ENCODE peak calls at places on chromosomes 1 and 21, in four cellular contexts. W is pancreas, D is hepatocyte, Z is epithelial cell of esophagus. B is an unnamed sample.

GRCh38 chr1:116569776-116570357 is 959 bp downstream of the CD58 start:
- DNase-seq in W (peak), D (peak), Z (peak), B (peak)

GRCh38 chr1:19377812-19378718 is 65.9 kb downstream of the SLC66A1 start:
- DNase-seq in W (no peak), D (no peak), Z (no peak), B (no peak)

GRCh38 chr1:173853074-173853473 is 14.7 kb downstream of the GAS5 start:
- DNase-seq in W (no peak), D (peak), Z (peak), B (no peak)

GRCh38 chr21:41133896-41134522 is 34.0 kb upstream of the BACE2 start:
- DNase-seq in W (no peak), D (peak), Z (peak), B (no peak)

GRCh38 chr1:54989473-54989872 is 9.0 kb downstream of the TMEM61 start:
- DNase-seq in W (peak), D (no peak), Z (no peak), B (no peak)

GRCh38 chr1:42916839-42917495 is 41.7 kb downstream of the SLC2A1 start:
- DNase-seq in W (no peak), D (no peak), Z (no peak), B (no peak)

GRCh38 chr1:177746168-177746567 is 223.7 kb downstream of the SEC16B start:
- DNase-seq in W (no peak), D (no peak), Z (no peak), B (no peak)

GRCh38 chr21:36627242-36627641 is 71.7 kb upstream of the SIM2 start:
- DNase-seq in W (no peak), D (no peak), Z (peak), B (no peak)

GRCh38 chr1:67863637-67864036 is 30.4 kb upstream of the GNG12 start:
- DNase-seq in W (no peak), D (no peak), Z (no peak), B (no peak)

GRCh38 chr1:202802998-202803932 is 5.0 kb downstream of the KDM5B start:
- DNase-seq in W (no peak), D (no peak), Z (peak), B (no peak)

GRCh38 chr1:226632169-226632884 is 83.8 kb downstream of the STUM start:
- DNase-seq in W (no peak), D (no peak), Z (no peak), B (no peak)

GRCh38 chr1:156407344-156407743 is 38.3 kb downstream of the RHBG start:
- DNase-seq in W (no peak), D (no peak), Z (no peak), B (no peak)

GRCh38 chr1:32464716-32465540 is at the start of gene ZBTB8B:
- DNase-seq in W (peak), D (peak), Z (peak), B (peak)

GRCh38 chr1:7267493-7267892 is 482.2 kb downstream of the CAMTA1 start:
- DNase-seq in W (no peak), D (peak), Z (no peak), B (no peak)

GRCh38 chr1:50531027-50531426 is 107.8 kb upstream of the DMRTA2 start:
- DNase-seq in W (no peak), D (no peak), Z (peak), B (no peak)

GRCh38 chr1:61455400-61455799 is 269.5 kb downstream of the TM2D1 start:
- DNase-seq in W (no peak), D (no peak), Z (no peak), B (no peak)

GRCh38 chr1:113792471-113792870 is 19.8 kb downstream of the RSBN1 start:
- DNase-seq in W (no peak), D (no peak), Z (no peak), B (no peak)

GRCh38 chr1:147177611-147178370 is 5.5 kb upstream of the PRKAB2 start:
- DNase-seq in W (no peak), D (no peak), Z (no peak), B (no peak)

GRCh38 chr1:198175418-198176170 is 18.8 kb downstream of the NEK7 start:
- DNase-seq in W (no peak), D (no peak), Z (peak), B (no peak)

GRCh38 chr1:2875677-2876531 is 74.4 kb upstream of the TTC34 start:
- DNase-seq in W (no peak), D (no peak), Z (no peak), B (peak)

GRCh38 chr1:91900538-91900937 is 14.6 kb upstream of the TGFBR3 start:
- DNase-seq in W (no peak), D (no peak), Z (peak), B (no peak)

GRCh38 chr21:39007532-39007931 is 175.7 kb downstream of the PSMG1 start:
- DNase-seq in W (no peak), D (no peak), Z (peak), B (peak)

GRCh38 chr1:68120136-68120791 is 69.8 kb upstream of the DIRAS3 start:
- DNase-seq in W (no peak), D (peak), Z (peak), B (peak)

GRCh38 chr1:195530961-195531360 is 1077.3 kb downstream of the KCNT2 start:
- DNase-seq in W (no peak), D (no peak), Z (no peak), B (no peak)

GRCh38 chr1:111987502-111987901 is 2.0 kb downstream of the KCND3 start:
- DNase-seq in W (no peak), D (no peak), Z (no peak), B (peak)

GRCh38 chr21:26811031-26811430 is 34.2 kb downstream of the ADAMTS1 start:
- DNase-seq in W (no peak), D (no peak), Z (no peak), B (no peak)

GRCh38 chr1:194931166-194931565 is 1677.1 kb downstream of the KCNT2 start:
- DNase-seq in W (no peak), D (no peak), Z (no peak), B (no peak)

GRCh38 chr1:40887012-40887378 is 24.8 kb upstream of the CITED4 start:
- DNase-seq in W (no peak), D (no peak), Z (peak), B (no peak)

GRCh38 chr1:222877854-222878253 is 63.0 kb downstream of the DISP1 start:
- DNase-seq in W (no peak), D (no peak), Z (no peak), B (no peak)

GRCh38 chr1:38336308-38336707 is 289.7 kb upstream of the POU3F1 start:
- DNase-seq in W (no peak), D (no peak), Z (no peak), B (no peak)

GRCh38 chr1:53590104-53590503 is 130.9 kb downstream of the DMRTB1 start:
- DNase-seq in W (no peak), D (no peak), Z (no peak), B (no peak)

GRCh38 chr21:37146320-37147225 is 73.5 kb downstream of the TTC3 start:
- DNase-seq in W (no peak), D (no peak), Z (no peak), B (no peak)

GRCh38 chr1:32780628-32781267 is 36.4 kb downstream of the YARS1 start:
- DNase-seq in W (no peak), D (no peak), Z (peak), B (no peak)

GRCh38 chr1:84339503-84339902 is 38.0 kb downstream of the SAMD13 start:
- DNase-seq in W (no peak), D (no peak), Z (peak), B (no peak)

GRCh38 chr1:182765416-182765815 is 24.2 kb upstream of the NPL start:
- DNase-seq in W (no peak), D (no peak), Z (no peak), B (no peak)

GRCh38 chr1:16209847-16210407 is 2.5 kb downstream of the ARHGEF19 start:
- DNase-seq in W (no peak), D (no peak), Z (no peak), B (no peak)

GRCh38 chr1:198179556-198179981 is 22.8 kb downstream of the NEK7 start:
- DNase-seq in W (no peak), D (peak), Z (no peak), B (no peak)

DNA sequence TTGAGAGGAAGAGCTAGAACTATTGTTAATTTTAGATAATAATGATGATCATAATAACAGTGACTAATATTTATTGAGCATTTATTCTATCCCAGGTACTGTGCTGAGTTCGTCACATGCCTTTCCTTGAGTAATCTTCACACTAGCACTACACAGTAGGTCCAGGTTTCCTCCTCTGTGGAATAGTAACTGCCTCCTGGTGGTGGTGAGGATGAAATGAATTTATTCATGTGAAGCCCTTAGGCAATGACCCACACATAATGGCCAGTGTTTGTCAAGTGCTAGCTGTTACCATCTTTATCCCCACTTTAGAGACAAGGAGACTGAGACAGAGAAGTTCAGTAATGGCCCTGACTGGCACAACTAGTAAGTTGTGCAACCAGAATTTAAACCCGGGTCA is 5.9 kb downstream of the NIPAL3 start:
- DNase-seq in W (no peak), D (no peak), Z (peak), B (no peak)
- TF ChIP-seq CTCF in W (no peak), D (no peak), Z (no peak), B (no peak)

GRCh38 chr1:229834230-229834629 is 208.2 kb downstream of the URB2 start:
- DNase-seq in W (no peak), D (no peak), Z (no peak), B (no peak)

GRCh38 chr1:229839800-229840199 is 213.8 kb downstream of the URB2 start:
- DNase-seq in W (no peak), D (no peak), Z (no peak), B (no peak)

GRCh38 chr1:229832695-229833094 is 206.6 kb downstream of the URB2 start:
- DNase-seq in W (no peak), D (peak), Z (no peak), B (no peak)

GRCh38 chr1:229835226-229835625 is 209.2 kb downstream of the URB2 start:
- DNase-seq in W (no peak), D (no peak), Z (no peak), B (no peak)

DNA sequence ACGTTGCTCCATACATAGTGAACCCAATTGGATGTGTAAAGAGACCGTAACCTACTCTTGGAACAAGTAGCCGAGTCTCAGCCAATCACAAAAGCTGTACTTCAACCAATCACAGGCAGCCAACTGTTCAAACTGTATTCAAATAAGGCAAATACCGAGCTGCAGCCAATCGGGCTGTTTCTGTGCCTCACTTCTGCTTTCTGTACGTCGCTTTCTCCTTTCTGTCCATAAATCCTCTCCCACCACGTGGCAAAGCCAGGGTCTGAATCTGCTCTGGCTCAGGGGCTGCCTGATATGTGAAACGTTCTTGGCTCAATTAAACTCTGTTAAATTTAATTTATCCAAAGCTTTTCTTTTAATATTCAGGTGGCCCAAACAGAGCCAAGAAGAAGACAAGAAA is 210.3 kb downstream of the URB2 start:
- DNase-seq in W (no peak), D (no peak), Z (no peak), B (no peak)
- H3K4me3 ChIP-seq in W (no peak), D (no peak), Z (no peak), B (no peak)

GRCh38 chr1:206962269-206962668 is 8.0 kb downstream of the FCAMR start:
- DNase-seq in W (no peak), D (no peak), Z (no peak), B (no peak)

GRCh38 chr1:206961668-206962067 is 8.6 kb downstream of the FCAMR start:
- DNase-seq in W (no peak), D (no peak), Z (peak), B (no peak)

GRCh38 chr1:206958154-206958553 is 11.9 kb upstream of the PIGR start:
- DNase-seq in W (no peak), D (no peak), Z (no peak), B (no peak)

GRCh38 chr1:206963119-206963712 is 7.0 kb downstream of the FCAMR start:
- DNase-seq in W (no peak), D (no peak), Z (peak), B (no peak)

DNA sequence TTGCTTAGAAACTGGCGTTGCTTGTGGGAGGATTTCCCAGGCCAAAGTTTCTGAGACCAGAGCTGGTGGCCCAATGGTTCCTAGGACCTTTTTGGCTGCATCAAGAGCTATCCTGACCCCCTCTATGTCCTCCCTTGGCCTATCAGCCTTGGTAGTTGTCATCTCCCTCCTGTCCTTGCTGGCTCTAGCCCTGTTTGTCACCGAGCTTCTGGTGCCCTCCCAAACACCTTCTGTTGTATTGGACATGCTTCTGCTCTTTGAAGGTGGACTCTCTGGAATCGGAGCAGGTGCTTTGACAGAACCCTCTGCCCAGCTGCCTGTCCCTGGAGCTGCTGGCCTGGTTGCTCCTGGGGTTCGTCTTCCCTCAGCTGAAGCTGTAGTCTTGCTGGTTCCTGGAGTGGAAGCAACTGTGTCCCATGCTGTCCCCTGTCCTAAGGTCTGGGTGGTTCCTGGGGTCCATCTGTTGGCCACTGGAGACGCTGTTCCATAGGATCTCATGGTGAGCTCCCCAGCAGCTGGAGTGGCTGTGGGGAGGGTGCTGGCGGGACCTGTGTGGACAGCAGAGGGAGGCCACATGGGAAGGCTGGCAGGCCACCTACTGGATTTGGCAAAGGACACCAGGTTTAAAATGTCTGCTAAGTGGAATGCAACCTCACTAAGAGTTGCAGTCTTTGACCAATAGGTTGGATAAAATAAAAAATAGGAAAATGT is 9.4 kb downstream of the FCAMR start:
- DNase-seq in W (no peak), D (no peak), Z (no peak), B (no peak)
- TF ChIP-seq CTCF in W (no peak), D (no peak), Z (no peak), B (no peak)

DNA sequence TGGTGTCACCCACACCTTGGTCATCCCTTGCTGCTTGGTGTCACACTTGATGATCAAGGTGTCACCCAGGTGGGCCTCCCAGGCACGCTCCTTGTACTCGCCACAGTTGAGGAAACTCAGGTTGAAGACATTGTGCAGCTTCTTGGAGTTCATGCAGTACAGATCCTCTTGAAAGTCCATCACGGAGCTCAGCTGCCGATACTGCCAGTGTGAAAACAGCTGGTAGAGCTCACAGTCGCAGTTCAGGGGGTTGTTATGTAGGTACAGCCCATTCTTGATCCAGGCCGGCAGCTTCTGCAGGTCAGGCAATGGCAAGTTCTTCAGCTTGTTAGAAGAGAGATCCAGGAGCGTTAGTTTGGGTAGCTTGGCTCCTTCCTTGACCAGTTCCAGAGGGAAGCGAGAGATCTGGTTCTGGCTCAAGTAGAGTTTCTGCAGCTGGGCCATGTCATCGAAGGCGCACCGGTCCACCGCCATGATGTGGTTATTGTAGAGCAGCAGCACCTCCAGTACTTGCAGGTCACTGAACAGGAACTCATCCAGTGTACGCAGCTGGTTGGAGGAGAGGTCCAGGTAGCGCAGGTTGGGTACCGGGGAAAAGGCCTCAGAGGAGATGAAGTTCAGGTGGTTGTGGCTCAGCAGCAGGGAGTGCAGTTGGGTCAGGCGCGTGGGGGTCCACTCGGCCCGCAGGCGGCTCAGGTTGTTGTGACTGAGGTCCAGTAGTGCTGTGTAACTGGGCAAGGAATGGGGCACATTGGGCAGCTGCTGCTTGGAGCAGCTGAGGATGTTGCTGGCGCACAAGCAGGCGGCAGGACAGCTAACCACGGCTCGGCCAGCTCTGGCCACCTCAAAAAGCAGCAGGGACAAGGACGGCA is 1.3 kb downstream of the AMIGO1 start:
- DNase-seq in W (no peak), D (no peak), Z (no peak), B (no peak)
- H3K4me3 ChIP-seq in W (no peak), D (no peak), Z (no peak), B (no peak)

GRCh38 chr1:17755120-17755519 is at the start of gene ACTL8:
- DNase-seq in W (no peak), D (no peak), Z (no peak), B (no peak)
- TF ChIP-seq CTCF in W (no peak), D (no peak), Z (no peak), B (no peak)

GRCh38 chr1:180953291-180953747 is 40.6 kb downstream of the KIAA1614 start:
- DNase-seq in W (peak), D (no peak), Z (peak), B (peak)
- H3K4me3 ChIP-seq in W (peak), D (no peak), Z (peak), B (peak)

DNA sequence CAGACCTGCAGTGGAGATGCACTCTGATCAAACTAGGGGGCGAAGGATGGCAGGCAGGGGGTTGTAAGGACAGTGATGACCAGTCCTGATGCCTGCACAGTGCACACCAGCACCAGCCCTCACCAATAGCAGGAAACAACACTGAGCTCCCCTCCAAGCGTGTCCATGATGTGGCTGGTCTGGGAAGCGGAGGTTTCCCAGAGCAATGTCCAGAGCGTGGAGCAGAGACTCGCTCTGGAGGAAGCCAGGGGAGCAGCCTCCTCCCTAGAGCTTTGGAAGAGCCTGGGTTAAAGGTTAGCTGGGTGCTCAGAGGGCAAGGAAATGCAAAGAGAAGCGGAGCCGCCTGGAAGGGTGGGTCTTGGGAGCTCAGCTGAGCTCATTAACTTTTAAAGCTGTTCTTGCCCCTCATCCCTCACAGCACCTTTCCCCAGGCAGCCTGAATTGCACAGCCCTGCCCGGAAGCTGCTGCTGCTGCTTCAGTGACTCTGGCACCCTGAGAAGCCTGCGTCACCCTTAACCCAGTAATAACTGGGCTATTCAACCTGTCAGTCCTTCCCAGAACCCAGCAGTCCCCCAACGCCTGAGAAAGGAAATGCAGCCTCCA is 162.2 kb upstream of the RAB4A start:
- DNase-seq in W (no peak), D (peak), Z (no peak), B (no peak)
- TF ChIP-seq CTCF in W (no peak), D (no peak), Z (no peak), B (no peak)